ENCODE peak calls at places on chromosomes 4 and X, in five cellular contexts. One of them, this sample, is unnamed.

GRCh38 chr4:23838131-23838530 is 51.7 kb downstream of the PPARGC1A start:
- DNase-seq in brain microvascular endothelial cell: no peak
- DNase-seq in thoracic aorta: no peak
- DNase-seq in Panc1: no peak
- DNase-seq in mucosa of descending colon: no peak
- DNase-seq in this sample: no peak

GRCh38 chr4:146260521-146260920 is 46.2 kb downstream of the REELD1 start:
- DNase-seq in brain microvascular endothelial cell: no peak
- DNase-seq in thoracic aorta: no peak
- DNase-seq in Panc1: no peak
- DNase-seq in mucosa of descending colon: no peak
- DNase-seq in this sample: no peak

GRCh38 chr4:89722517-89722916 is 114.4 kb downstream of the SNCA start:
- DNase-seq in brain microvascular endothelial cell: no peak
- DNase-seq in thoracic aorta: no peak
- DNase-seq in Panc1: no peak
- DNase-seq in mucosa of descending colon: no peak
- DNase-seq in this sample: no peak

GRCh38 chr4:47650584-47651130 is 165.6 kb downstream of the ATP10D start:
- DNase-seq in brain microvascular endothelial cell: peak; percentile 22
- DNase-seq in thoracic aorta: no peak
- DNase-seq in Panc1: no peak
- DNase-seq in mucosa of descending colon: no peak
- DNase-seq in this sample: no peak

GRCh38 chr4:160592258-160592657 is 1489.4 kb downstream of the RAPGEF2 start:
- DNase-seq in brain microvascular endothelial cell: no peak
- DNase-seq in thoracic aorta: no peak
- DNase-seq in Panc1: no peak
- DNase-seq in mucosa of descending colon: no peak
- DNase-seq in this sample: no peak

GRCh38 chrX:15498741-15499140 is 1.9 kb upstream of the BMX start:
- DNase-seq in brain microvascular endothelial cell: no peak
- DNase-seq in thoracic aorta: no peak
- DNase-seq in Panc1: no peak
- DNase-seq in mucosa of descending colon: no peak
- DNase-seq in this sample: no peak

GRCh38 chrX:72634321-72634720 is 61.7 kb upstream of the HDAC8 start:
- DNase-seq in brain microvascular endothelial cell: no peak
- DNase-seq in thoracic aorta: no peak
- DNase-seq in Panc1: no peak
- DNase-seq in mucosa of descending colon: no peak
- DNase-seq in this sample: no peak

GRCh38 chr4:1758306-1759121 is 34.6 kb upstream of the FGFR3 start:
- DNase-seq in brain microvascular endothelial cell: no peak
- DNase-seq in thoracic aorta: no peak
- DNase-seq in Panc1: no peak
- DNase-seq in mucosa of descending colon: no peak
- DNase-seq in this sample: no peak

GRCh38 chrX:41759817-41760216 is 35.8 kb downstream of the GPR82 start:
- DNase-seq in brain microvascular endothelial cell: peak; percentile 6
- DNase-seq in thoracic aorta: no peak
- DNase-seq in Panc1: no peak
- DNase-seq in mucosa of descending colon: no peak
- DNase-seq in this sample: no peak

GRCh38 chrX:25144043-25144940 is 128.5 kb upstream of the ARX start:
- DNase-seq in brain microvascular endothelial cell: peak; percentile 49
- DNase-seq in thoracic aorta: no peak
- DNase-seq in Panc1: peak; percentile 12
- DNase-seq in mucosa of descending colon: peak; percentile 34
- DNase-seq in this sample: no peak

GRCh38 chr4:8412288-8412687 is 28.2 kb downstream of the ACOX3 start:
- DNase-seq in brain microvascular endothelial cell: no peak
- DNase-seq in thoracic aorta: no peak
- DNase-seq in Panc1: no peak
- DNase-seq in mucosa of descending colon: no peak
- DNase-seq in this sample: no peak
- H3K36me3 ChIP-seq in brain microvascular endothelial cell: peaks cover 17% of the 10 kb centered on the region
- H3K36me3 ChIP-seq in thoracic aorta: peaks cover 64% of the 10 kb centered on the region
- H3K36me3 ChIP-seq in Panc1: no peaks in the 10 kb centered on the region
- H3K36me3 ChIP-seq in mucosa of descending colon: no peaks in the 10 kb centered on the region
- H3K36me3 ChIP-seq in this sample: peaks cover 1% of the 10 kb centered on the region

GRCh38 chr4:37431417-37431743 is 186.8 kb downstream of the NWD2 start:
- DNase-seq in brain microvascular endothelial cell: no peak
- DNase-seq in thoracic aorta: no peak
- DNase-seq in Panc1: no peak
- DNase-seq in mucosa of descending colon: no peak
- DNase-seq in this sample: no peak
- H3K4me3 ChIP-seq in brain microvascular endothelial cell: no peak overlapping the region
- H3K4me3 ChIP-seq in thoracic aorta: no peak overlapping the region
- H3K4me3 ChIP-seq in Panc1: no peak overlapping the region
- H3K4me3 ChIP-seq in mucosa of descending colon: no peak overlapping the region
- H3K4me3 ChIP-seq in this sample: no peak overlapping the region

GRCh38 chrX:3962511-3963350 is 249.3 kb upstream of the PRKX start:
- DNase-seq in brain microvascular endothelial cell: peak; percentile 5
- DNase-seq in thoracic aorta: no peak
- DNase-seq in Panc1: peak; percentile 1
- DNase-seq in mucosa of descending colon: no peak
- DNase-seq in this sample: no peak
- TF ChIP-seq CTCF in brain microvascular endothelial cell: peak; percentile 72
- TF ChIP-seq CTCF in thoracic aorta: no peak
- TF ChIP-seq CTCF in Panc1: peak; percentile 72
- TF ChIP-seq CTCF in mucosa of descending colon: no peak
- TF ChIP-seq CTCF in this sample: peak; percentile 69

GRCh38 chr4:163515198-163515597 is 20.7 kb downstream of the TMA16 start:
- DNase-seq in brain microvascular endothelial cell: no peak
- DNase-seq in thoracic aorta: no peak
- DNase-seq in Panc1: no peak
- DNase-seq in mucosa of descending colon: no peak
- DNase-seq in this sample: no peak
- H3K36me3 ChIP-seq in brain microvascular endothelial cell: peaks cover 8% of the 10 kb centered on the region
- H3K36me3 ChIP-seq in thoracic aorta: peaks cover 4% of the 10 kb centered on the region
- H3K36me3 ChIP-seq in Panc1: peaks cover 28% of the 10 kb centered on the region
- H3K36me3 ChIP-seq in mucosa of descending colon: no peaks in the 10 kb centered on the region
- H3K36me3 ChIP-seq in this sample: peaks cover 1% of the 10 kb centered on the region

This sample was measured in kidney epithelial cell.